ENCODE peak calls at places on chromosomes 4 and X, in five cellular contexts. W is posterior vena cava, K is AG08396, Q is islet precursor cell, G is H9. I is an unnamed sample.
A peak's percentile ranks its signal among the peaks of the same experiment; 100 is the strongest.

GRCh38 chr4:8113611-8114343 is 44.8 kb downstream of the ABLIM2 start:
- DNase-seq in W (no peak), Q (no peak), G (no peak), K (no peak), I (no peak)

GRCh38 chr4:126530996-126531585 is 1101.7 kb upstream of the INTU start:
- DNase-seq in Q (no peak), W (no peak), G (no peak), K (no peak), I (no peak)

GRCh38 chr4:148542922-148543623 is 100.9 kb upstream of the NR3C2 start:
- DNase-seq in Q (no peak), W (no peak), G (no peak), K (no peak), I (no peak)

GRCh38 chrX:27767387-27767786 is 40.4 kb upstream of the MAGEB10 start:
- DNase-seq in G (no peak), K (no peak), Q (no peak), W (no peak), I (no peak)

GRCh38 chr4:120225527-120225926 is 158.9 kb upstream of the MAD2L1 start:
- DNase-seq in W (no peak), K (no peak), Q (no peak), G (no peak), I (no peak)

GRCh38 chrX:66728818-66729271 is 90.0 kb upstream of the EDA2R start:
- DNase-seq in Q (peak; percentile 81), G (peak; percentile 67), W (no peak), K (peak; percentile 52), I (peak; percentile 76)

GRCh38 chr4:68569466-68570121 is 6.5 kb downstream of the UGT2B17 start:
- DNase-seq in G (no peak), K (no peak), Q (no peak), W (no peak), I (no peak)

GRCh38 chr4:169327951-169328350 is 57.2 kb upstream of the SH3RF1 start:
- DNase-seq in Q (no peak), K (no peak), W (no peak), G (no peak), I (no peak)

GRCh38 chrX:17550011-17550410 is 175.0 kb downstream of the NHS start:
- DNase-seq in G (no peak), W (no peak), K (no peak), Q (no peak), I (no peak)

GRCh38 chrX:15343075-15343476 is 7.8 kb upstream of the PIGA start:
- DNase-seq in W (no peak), Q (no peak), K (peak; percentile 16), G (no peak), I (no peak)

GRCh38 chr4:24209131-24209530 is 319.3 kb upstream of the PPARGC1A start:
- DNase-seq in Q (no peak), K (no peak), W (no peak), G (no peak), I (no peak)

GRCh38 chr4:107034091-107034698 is 1.9 kb downstream of the DKK2 start:
- DNase-seq in Q (peak; percentile 86), G (peak; percentile 75), W (peak; percentile 81), K (peak; percentile 4), I (peak; percentile 82)

GRCh38 chrX:49256268-49256995 is 8.1 kb downstream of the FOXP3 start:
- DNase-seq in Q (no peak), K (no peak), G (no peak), W (no peak), I (no peak)

GRCh38 chr4:93832097-93832496 is 3.5 kb downstream of the ATOH1 start:
- DNase-seq in K (no peak), W (no peak), Q (no peak), G (peak; percentile 59), I (peak; percentile 36)

GRCh38 chrX:9378980-9379696 is 85.7 kb upstream of the TBL1X start:
- DNase-seq in Q (no peak), K (no peak), W (no peak), G (no peak), I (no peak)

GRCh38 chr4:104577405-104577804 is 82.7 kb upstream of the CXXC4 start:
- DNase-seq in W (no peak), G (no peak), Q (no peak), K (no peak), I (no peak)

GRCh38 chr4:16532240-16532990 is 306.1 kb upstream of the TAPT1 start:
- DNase-seq in K (peak; percentile 50), Q (no peak), G (no peak), W (no peak), I (no peak)

GRCh38 chr4:60088803-60089202 is 1111.3 kb upstream of the ADGRL3 start:
- DNase-seq in K (no peak), G (no peak), W (no peak), Q (no peak), I (peak; percentile 24)

GRCh38 chr4:128835498-128836222 is 26.2 kb downstream of the JADE1 start:
- DNase-seq in Q (no peak), W (peak; percentile 85), G (no peak), K (no peak), I (no peak)

I was measured in mesendoderm.